ENCODE peak calls at places on chromosomes 11 and 22, in five cellular contexts. U is GM10248, I is heart left ventricle, L is fibroblast of pulmonary artery, Z is kidney. B is an unnamed sample.

GRCh38 chr11:124895471-124895971 is 2.1 kb downstream of the ROBO4 start:
- DNase-seq in I (no peak), U (no peak), L (no peak), Z (no peak), B (no peak)

GRCh38 chr11:11268119-11268518 is 84.9 kb downstream of the CSNK2A3 start:
- DNase-seq in Z (no peak), U (no peak), I (no peak), L (no peak), B (no peak)

GRCh38 chr11:44936951-44937543 is 13.6 kb downstream of the TP53I11 start:
- DNase-seq in U (no peak), L (no peak), I (no peak), Z (no peak), B (no peak)

GRCh38 chr22:31295831-31296230 is 3.5 kb upstream of the PIK3IP1 start:
- DNase-seq in L (peak), Z (no peak), I (no peak), U (no peak), B (peak)

GRCh38 chr11:72856551-72857342 is 42.5 kb downstream of the ATG16L2 start:
- DNase-seq in U (no peak), I (no peak), Z (no peak), L (peak), B (peak)

GRCh38 chr11:35029979-35030378 is 109.0 kb upstream of the CD44 start:
- DNase-seq in Z (no peak), I (no peak), L (peak), U (no peak), B (peak)

GRCh38 chr22:33779243-33779642 is 141.0 kb downstream of the LARGE1 start:
- DNase-seq in I (no peak), Z (no peak), U (no peak), L (no peak), B (no peak)

GRCh38 chr11:123429851-123430735 is at the start of gene GRAMD1B:
- DNase-seq in U (peak), I (peak), Z (peak), L (peak), B (peak)

GRCh38 chr11:17601206-17602075 is 54.4 kb downstream of the OTOG start:
- DNase-seq in Z (no peak), I (no peak), L (no peak), U (no peak), B (no peak)

GRCh38 chr11:116879789-116880402 is 42.5 kb upstream of the APOA1 start:
- DNase-seq in I (no peak), Z (no peak), U (peak), L (peak), B (peak)

GRCh38 chr11:16750417-16750816 is 12.0 kb downstream of the C11orf58 start:
- DNase-seq in Z (no peak), U (no peak), I (no peak), L (no peak), B (no peak)

GRCh38 chr22:29006346-29006745 is 55.3 kb downstream of the C22orf31 start:
- DNase-seq in L (no peak), I (no peak), Z (no peak), U (no peak), B (no peak)

GRCh38 chr11:124884869-124885479 is 12.7 kb downstream of the ROBO4 start:
- DNase-seq in Z (no peak), I (no peak), U (no peak), L (no peak), B (no peak)

GRCh38 chr11:126963603-126964353 is 36.8 kb downstream of the KIRREL3 start:
- DNase-seq in L (no peak), U (no peak), Z (no peak), I (no peak), B (no peak)

GRCh38 chr11:92266821-92267220 is 42.2 kb downstream of the FAT3 start:
- DNase-seq in L (no peak), I (no peak), Z (no peak), U (no peak), B (no peak)

GRCh38 chr11:126415669-126416420 is 60.4 kb downstream of the ST3GAL4 start:
- DNase-seq in L (peak), I (peak), Z (peak), U (no peak), B (no peak)

GRCh38 chr22:32203181-32204105 is 1.4 kb downstream of the RFPL2 start:
- DNase-seq in Z (no peak), U (no peak), I (no peak), L (no peak), B (no peak)

GRCh38 chr11:19683141-19683805 is 29.4 kb upstream of the NAV2 start:
- DNase-seq in I (peak), U (no peak), Z (peak), L (no peak), B (no peak)

GRCh38 chr11:69752890-69753289 is 22.3 kb downstream of the FGF4 start:
- DNase-seq in L (no peak), U (no peak), Z (no peak), I (no peak), B (no peak)

GRCh38 chr22:28025866-28026575 is 107.0 kb upstream of the PITPNB start:
- DNase-seq in L (no peak), I (no peak), Z (no peak), U (no peak), B (no peak)

GRCh38 chr11:127470485-127470884 is 469.9 kb upstream of the KIRREL3 start:
- DNase-seq in L (no peak), I (no peak), U (no peak), Z (no peak), B (peak)

GRCh38 chr11:66956689-66957290 is 1.4 kb downstream of the PC start:
- DNase-seq in I (no peak), U (no peak), L (peak), Z (no peak), B (peak)

GRCh38 chr22:46681010-46681409 is 57.0 kb downstream of the CERK start:
- DNase-seq in L (no peak), U (peak), Z (no peak), I (no peak), B (no peak)

GRCh38 chr22:19723990-19724827 is 870 bp downstream of the GP1BB start:
- DNase-seq in Z (no peak), U (no peak), L (peak), I (no peak), B (no peak)

GRCh38 chr11:124075492-124075840 is 34.3 kb upstream of the OR10G7 start:
- DNase-seq in U (no peak), L (no peak), Z (peak), I (no peak), B (no peak)

GRCh38 chr11:6194065-6194581 is 4.9 kb upstream of the OR52W1 start:
- DNase-seq in L (no peak), Z (no peak), I (no peak), U (no peak), B (no peak)

GRCh38 chr11:44047931-44048431 is at the start of gene ACCSL:
- DNase-seq in L (no peak), I (no peak), Z (no peak), U (no peak), B (no peak)

GRCh38 chr22:48702573-48703264 is 1125.0 kb downstream of the BRD1 start:
- DNase-seq in I (no peak), Z (peak), L (no peak), U (no peak), B (no peak)

GRCh38 chr11:119810478-119811232 is 81.7 kb upstream of the NECTIN1 start:
- DNase-seq in I (no peak), Z (no peak), U (no peak), L (no peak), B (no peak)

GRCh38 chr11:62602141-62603071 is 741 bp upstream of the MTA2 start:
- DNase-seq in U (peak), Z (peak), I (peak), L (peak), B (peak)

GRCh38 chr11:86726118-86726748 is 53.8 kb upstream of the ME3 start:
- DNase-seq in I (no peak), Z (no peak), L (no peak), U (no peak), B (no peak)

GRCh38 chr11:18100926-18101656 is 4.8 kb downstream of the SAAL1 start:
- DNase-seq in I (no peak), Z (no peak), U (no peak), L (no peak), B (no peak)

GRCh38 chr11:46649180-46649738 is 31.9 kb downstream of the ATG13 start:
- DNase-seq in I (peak), U (no peak), Z (no peak), L (peak), B (peak)

GRCh38 chr11:45017329-45017728 is 66.6 kb upstream of the TP53I11 start:
- DNase-seq in Z (no peak), U (no peak), L (no peak), I (no peak), B (no peak)

GRCh38 chr11:86212212-86212611 is 32.3 kb upstream of the EED start:
- DNase-seq in Z (no peak), I (no peak), U (no peak), L (no peak), B (no peak)

DNA sequence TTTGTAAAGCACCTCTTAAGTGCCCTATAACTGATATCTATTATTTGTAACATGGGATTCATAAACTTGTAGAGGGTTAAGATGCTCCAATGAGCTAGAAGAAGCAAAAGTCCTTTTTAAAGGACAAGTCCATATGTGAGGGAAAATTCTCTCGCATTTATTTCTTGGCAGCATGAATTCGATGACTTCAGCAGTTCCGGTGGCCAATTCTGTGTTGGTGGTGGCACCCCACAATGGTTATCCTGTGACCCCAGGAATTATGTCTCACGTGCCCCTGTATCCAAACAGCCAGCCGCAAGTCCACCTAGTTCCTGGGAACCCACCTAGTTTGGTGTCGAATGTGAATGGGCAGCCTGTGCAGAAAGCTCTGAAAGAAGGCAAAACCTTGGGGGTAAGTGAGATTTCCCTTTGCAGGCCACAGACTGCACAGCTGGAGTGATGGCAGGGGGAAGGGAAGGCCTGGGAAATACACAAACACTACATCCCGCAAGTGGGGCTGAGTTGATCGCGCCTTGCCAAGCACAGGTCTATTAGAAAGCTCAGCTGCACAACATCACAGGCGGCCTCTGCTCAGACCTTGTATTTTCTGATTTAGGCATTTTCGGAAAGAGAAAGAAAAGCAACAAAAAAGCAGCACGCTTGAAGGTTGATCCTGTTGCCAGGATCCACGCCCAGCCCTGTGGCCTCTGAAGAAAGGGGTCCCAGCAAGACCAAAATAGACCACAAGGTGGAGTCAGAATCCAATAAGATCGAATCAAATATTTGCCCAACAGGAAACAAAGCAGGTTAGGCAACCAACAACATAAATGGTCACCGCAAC is 1.5 kb downstream of the MS4A8 start:
- DNase-seq in U (peak), L (peak), Z (no peak), I (no peak), B (no peak)
- TF ChIP-seq CTCF in U (peak), L (peak), Z (peak), I (no peak), B (peak)

GRCh38 chr11:64752106-64752970 is 7.4 kb downstream of the PYGM start:
- DNase-seq in Z (peak), L (no peak), I (no peak), U (no peak), B (no peak)

GRCh38 chr11:64753019-64753379 is 6.8 kb downstream of the PYGM start:
- DNase-seq in Z (peak), U (no peak), I (no peak), L (no peak), B (no peak)

GRCh38 chr11:64750361-64751054 is 6.6 kb upstream of the RASGRP2 start:
- DNase-seq in U (no peak), L (no peak), I (no peak), Z (peak), B (no peak)

GRCh38 chr11:64751580-64751979 is 7.6 kb upstream of the RASGRP2 start:
- DNase-seq in Z (peak), U (no peak), I (no peak), L (no peak), B (no peak)

GRCh38 chr11:64751136-64751535 is 7.2 kb upstream of the RASGRP2 start:
- DNase-seq in I (no peak), Z (peak), U (no peak), L (no peak), B (no peak)
- TF ChIP-seq CTCF in I (no peak), Z (no peak), U (no peak), L (no peak), B (no peak)

DNA sequence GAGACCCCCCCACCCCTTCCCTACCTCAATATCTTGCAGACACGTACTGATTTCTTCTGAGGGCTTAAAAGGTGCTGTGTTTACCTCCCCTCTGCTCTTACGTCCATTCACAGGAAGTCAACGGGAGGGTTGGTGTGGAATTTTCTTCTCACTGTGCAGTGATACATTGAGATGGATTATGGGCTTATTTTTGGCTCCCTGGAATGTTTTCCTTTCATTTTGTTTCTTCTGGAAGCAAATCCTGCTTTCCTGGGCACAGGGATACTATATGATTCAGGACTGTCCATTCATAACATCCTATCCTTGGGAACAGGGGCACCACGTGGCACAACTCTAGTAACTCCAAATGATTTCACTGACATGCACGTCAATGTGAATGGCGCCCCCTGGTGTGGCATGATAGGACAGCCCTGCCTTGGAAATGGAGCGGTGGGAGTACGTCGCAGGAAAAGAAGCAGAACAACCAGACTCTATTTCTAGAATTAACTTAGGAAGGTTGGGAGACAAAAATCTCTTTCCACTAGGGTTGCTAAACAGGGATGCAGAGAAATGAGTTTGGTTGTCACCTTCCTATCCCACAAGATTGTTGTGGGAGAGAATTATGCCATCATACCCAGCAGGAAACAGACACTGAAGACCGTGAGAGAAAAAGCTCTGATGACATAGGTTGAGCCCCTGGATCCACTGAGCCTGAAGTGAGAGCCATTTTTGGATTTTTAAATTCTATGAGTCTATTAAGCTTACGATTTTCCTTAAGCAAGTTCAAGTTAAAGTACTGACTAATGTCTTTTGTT is 146.5 kb upstream of the RAG2 start:
- DNase-seq in Z (peak), U (peak), I (peak), L (peak), B (peak)
- TF ChIP-seq CTCF in Z (peak), U (peak), I (peak), L (peak), B (peak)

GRCh38 chr11:2076441-2076840 is 62.7 kb downstream of the IGF2 start:
- DNase-seq in I (no peak), Z (no peak), U (no peak), L (no peak), B (no peak)

GRCh38 chr11:2071748-2072385 is 67.3 kb downstream of the IGF2 start:
- DNase-seq in I (no peak), U (no peak), Z (no peak), L (peak), B (no peak)

GRCh38 chr11:2072551-2073261 is 66.5 kb downstream of the IGF2 start:
- DNase-seq in Z (no peak), I (no peak), L (peak), U (peak), B (no peak)

GRCh38 chr11:2074266-2074825 is 64.8 kb downstream of the IGF2 start:
- DNase-seq in Z (no peak), I (no peak), L (no peak), U (peak), B (no peak)

DNA sequence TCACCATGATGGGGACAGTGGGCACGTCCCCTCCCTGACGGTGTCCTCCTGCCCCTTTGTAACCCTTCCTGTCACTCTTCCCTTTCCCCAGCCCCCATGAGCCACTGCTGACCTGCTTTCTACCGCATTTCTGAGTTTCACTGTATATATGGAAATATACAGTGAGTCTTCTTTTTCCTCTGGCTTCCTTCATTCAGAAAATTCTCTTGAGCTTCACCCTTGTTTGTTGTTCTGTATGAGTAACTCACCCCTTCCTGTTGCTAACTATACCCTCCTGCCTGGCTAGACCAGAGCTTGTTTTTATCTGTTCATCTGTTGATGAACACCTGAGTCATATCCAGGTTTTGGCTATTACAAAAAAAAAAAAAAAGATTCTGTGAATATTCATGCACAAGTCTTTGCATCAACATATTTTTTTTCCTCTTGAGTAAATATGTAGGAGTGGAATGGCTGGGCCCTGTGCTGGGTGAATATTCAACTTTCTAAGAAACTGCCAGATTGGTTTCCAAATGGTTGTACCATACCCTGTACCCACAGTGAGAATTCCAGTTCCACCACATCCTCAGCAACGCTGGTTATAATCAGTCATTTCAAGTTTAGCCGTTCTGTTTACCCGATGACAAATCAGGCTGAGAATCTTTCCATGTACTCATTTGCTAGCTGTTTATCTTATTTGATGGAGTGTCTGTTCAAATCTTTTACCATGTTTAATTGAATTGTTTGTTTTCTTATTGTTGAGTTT is 62.0 kb downstream of the IGF2 start:
- DNase-seq in L (peak), I (no peak), Z (no peak), U (no peak), B (peak)
- TF ChIP-seq CTCF in L (no peak), I (no peak), Z (no peak), U (no peak), B (no peak)

GRCh38 chr22:22754961-22755777 is 110.8 kb downstream of the GGTLC2 start:
- DNase-seq in I (no peak), L (no peak), Z (peak), U (no peak), B (no peak)

GRCh38 chr22:22752556-22753477 is 108.4 kb downstream of the GGTLC2 start:
- DNase-seq in L (peak), Z (peak), U (no peak), I (no peak), B (peak)

GRCh38 chr22:22754268-22754657 is 109.8 kb downstream of the GGTLC2 start:
- DNase-seq in L (no peak), I (no peak), U (no peak), Z (no peak), B (no peak)

GRCh38 chr22:22752199-22752555 is 107.8 kb downstream of the GGTLC2 start:
- DNase-seq in U (no peak), L (no peak), Z (no peak), I (no peak), B (no peak)

GRCh38 chr22:22753526-22754267 is 109.3 kb downstream of the GGTLC2 start:
- DNase-seq in Z (peak), L (peak), I (peak), U (peak), B (peak)
- TF ChIP-seq CTCF in Z (peak), L (peak), I (peak), U (peak), B (peak)

GRCh38 chr11:71426413-71426812 is 21.8 kb downstream of the DHCR7 start:
- DNase-seq in U (no peak), I (no peak), L (no peak), Z (no peak), B (no peak)
- TF ChIP-seq CTCF in U (no peak), I (no peak), L (no peak), Z (no peak), B (no peak)

DNA sequence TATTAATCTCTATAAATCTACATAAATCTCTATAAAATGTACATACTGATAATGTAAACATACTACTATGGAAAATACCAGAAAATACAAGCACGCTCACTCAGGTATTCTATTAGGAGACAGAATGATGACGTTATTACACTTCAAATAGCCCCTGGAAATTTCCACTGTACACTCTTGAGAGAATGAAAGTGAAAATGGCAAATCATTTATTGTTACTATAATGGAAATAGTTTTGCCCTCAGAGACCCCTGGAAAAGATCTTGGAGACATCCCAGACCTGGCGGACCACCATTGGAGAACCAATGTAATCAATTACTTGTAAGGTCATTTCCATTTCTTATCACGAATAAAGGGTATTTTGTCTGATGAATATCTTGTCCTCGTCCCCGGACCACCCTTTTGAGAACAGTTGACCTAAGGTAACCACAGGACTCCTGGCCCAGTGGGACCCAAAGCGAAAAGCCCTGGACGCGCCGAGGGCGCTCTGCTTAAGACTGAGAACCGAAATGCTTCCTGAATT is 509 bp upstream of the PRRG4 start:
- DNase-seq in U (peak), I (no peak), L (no peak), Z (no peak), B (no peak)
- TF ChIP-seq CTCF in U (no peak), I (no peak), L (no peak), Z (no peak), B (no peak)

B was measured in HFFc6.